ENCODE peak calls at places on chromosomes 6 and 20, in nine cellular contexts. U, M, G, W, B, J, Q, A and X are unnamed samples.

GRCh38 chr20:10584319-10584812 is 89.4 kb downstream of the JAG1 start:
- DNase-seq in G (no peak), W (no peak), A (no peak), B (no peak), M (no peak), U (no peak), Q (no peak), J (no peak), X (no peak)

GRCh38 chr6:42911171-42912021 is 4.5 kb upstream of the PTCRA start:
- DNase-seq in A (no peak), G (peak; percentile 87), W (no peak), B (no peak), M (no peak), Q (no peak), U (no peak), J (no peak), X (no peak)

GRCh38 chr6:39980839-39981580 is 46.7 kb upstream of the MOCS1 start:
- DNase-seq in W (peak; percentile 51), Q (peak; percentile 40), M (no peak), J (no peak), B (no peak), U (peak; percentile 59), A (no peak), G (peak; percentile 74), X (peak; percentile 67)

GRCh38 chr6:43020847-43021246 is 576 bp upstream of the RRP36 start:
- DNase-seq in G (peak; percentile 50), J (no peak), A (no peak), B (no peak), M (no peak), U (peak; percentile 28), W (no peak), Q (no peak), X (no peak)

GRCh38 chr20:62982124-62983075 is 24.4 kb downstream of the BHLHE23 start:
- DNase-seq in J (no peak), U (no peak), W (no peak), A (no peak), G (no peak), B (no peak), M (no peak), Q (no peak), X (no peak)

GRCh38 chr20:11267762-11268335 is 594.0 kb upstream of the JAG1 start:
- DNase-seq in U (no peak), M (no peak), Q (no peak), A (no peak), W (no peak), G (no peak), J (no peak), B (no peak), X (peak; percentile 23)

GRCh38 chr6:149425754-149426153 is 25.7 kb downstream of the SUMO4 start:
- DNase-seq in Q (no peak), G (no peak), B (no peak), M (no peak), J (no peak), A (no peak), U (no peak), W (no peak), X (no peak)

GRCh38 chr6:4788953-4789584 is 12.9 kb downstream of the CDYL start:
- DNase-seq in A (no peak), J (no peak), G (peak; percentile 28), M (peak; percentile 61), B (no peak), U (no peak), W (no peak), Q (no peak), X (no peak)

GRCh38 chr20:43911066-43911465 is 3.6 kb upstream of the TOX2 start:
- DNase-seq in B (no peak), M (no peak), W (no peak), U (peak; percentile 45), Q (peak; percentile 58), A (no peak), J (no peak), G (no peak), X (no peak)

GRCh38 chr6:130365166-130366010 is 429 bp upstream of the TMEM200A start:
- DNase-seq in U (peak; percentile 88), B (no peak), M (peak; percentile 31), W (peak; percentile 39), Q (peak; percentile 83), G (peak; percentile 92), A (peak; percentile 31), J (peak; percentile 46), X (peak; percentile 3)

GRCh38 chr6:70086806-70087205 is 216.1 kb downstream of the COL9A1 start:
- DNase-seq in G (no peak), A (no peak), Q (no peak), M (no peak), B (no peak), U (no peak), J (no peak), W (no peak), X (no peak)

GRCh38 chr6:64254558-64254957 is 619.0 kb downstream of the PHF3 start:
- DNase-seq in Q (no peak), U (no peak), G (no peak), B (no peak), J (no peak), W (no peak), A (no peak), M (no peak), X (no peak)

GRCh38 chr6:115783402-115784061 is 277.2 kb downstream of the FRK start:
- DNase-seq in G (no peak), B (no peak), M (no peak), A (no peak), U (no peak), J (no peak), W (no peak), Q (peak; percentile 64), X (no peak)

GRCh38 chr20:36482044-36482473 is 59.3 kb upstream of the MYL9 start:
- DNase-seq in G (no peak), J (peak; percentile 74), U (no peak), W (no peak), Q (no peak), B (no peak), A (no peak), M (no peak), X (no peak)

GRCh38 chr6:2351807-2352431 is 106.5 kb upstream of the GMDS start:
- DNase-seq in B (peak; percentile 48), W (no peak), J (no peak), A (no peak), U (peak; percentile 31), Q (peak; percentile 71), G (no peak), M (no peak), X (no peak)

GRCh38 chr6:144077881-144078280 is 17.5 kb downstream of the SF3B5 start:
- DNase-seq in Q (no peak), B (no peak), J (no peak), U (no peak), W (no peak), M (no peak), G (no peak), A (no peak), X (no peak)